ENCODE peak calls at places on chromosomes 3 and 15, in seven cellular contexts. One of them, this sample, is unnamed. For H3K27me3, the result is how much of the 10 kb centered on the place peaks cover.

GRCh38 chr15:75947117-75947516 is 43.4 kb downstream of the FBXO22 start:
- DNase-seq in SJCRH30: no peak
- DNase-seq in small intestine: no peak
- DNase-seq in upper lobe of right lung: no peak
- DNase-seq in aorta: no peak
- DNase-seq in H1: no peak
- DNase-seq in neuronal stem cell: no peak
- DNase-seq in this sample: no peak

GRCh38 chr3:182713743-182714517 is 79.4 kb upstream of the ATP11B start:
- DNase-seq in SJCRH30: peak
- DNase-seq in small intestine: peak
- DNase-seq in upper lobe of right lung: no peak
- DNase-seq in aorta: no peak
- DNase-seq in H1: no peak
- DNase-seq in neuronal stem cell: no peak
- DNase-seq in this sample: no peak

GRCh38 chr3:38140326-38141172 is 2.1 kb downstream of the MYD88 start:
- DNase-seq in SJCRH30: no peak
- DNase-seq in small intestine: no peak
- DNase-seq in upper lobe of right lung: peak
- DNase-seq in aorta: no peak
- DNase-seq in H1: peak
- DNase-seq in neuronal stem cell: no peak
- DNase-seq in this sample: no peak

GRCh38 chr15:33200903-33201302 is 6.4 kb upstream of the FMN1 start:
- DNase-seq in SJCRH30: peak
- DNase-seq in small intestine: no peak
- DNase-seq in upper lobe of right lung: no peak
- DNase-seq in aorta: no peak
- DNase-seq in H1: no peak
- DNase-seq in neuronal stem cell: no peak
- DNase-seq in this sample: no peak

GRCh38 chr3:130820976-130821375 is 72.9 kb upstream of the ATP2C1 start:
- DNase-seq in SJCRH30: peak
- DNase-seq in small intestine: peak
- DNase-seq in upper lobe of right lung: no peak
- DNase-seq in aorta: no peak
- DNase-seq in H1: no peak
- DNase-seq in neuronal stem cell: no peak
- DNase-seq in this sample: no peak

GRCh38 chr15:68640791-68641331 is 62.1 kb downstream of the CORO2B start:
- DNase-seq in SJCRH30: no peak
- DNase-seq in small intestine: no peak
- DNase-seq in upper lobe of right lung: peak
- DNase-seq in aorta: no peak
- DNase-seq in H1: no peak
- DNase-seq in neuronal stem cell: no peak
- DNase-seq in this sample: no peak

GRCh38 chr3:139611540-139611939 is 66.2 kb downstream of the NMNAT3 start:
- DNase-seq in SJCRH30: peak
- DNase-seq in small intestine: no peak
- DNase-seq in upper lobe of right lung: no peak
- DNase-seq in aorta: no peak
- DNase-seq in H1: no peak
- DNase-seq in neuronal stem cell: no peak
- DNase-seq in this sample: no peak

GRCh38 chr3:81270603-81271371 is 490.7 kb downstream of the GBE1 start:
- DNase-seq in SJCRH30: no peak
- DNase-seq in small intestine: no peak
- DNase-seq in upper lobe of right lung: no peak
- DNase-seq in aorta: no peak
- DNase-seq in H1: no peak
- DNase-seq in neuronal stem cell: no peak
- DNase-seq in this sample: no peak

GRCh38 chr15:91867581-91868026 is 14.1 kb downstream of the SLCO3A1 start:
- DNase-seq in SJCRH30: no peak
- DNase-seq in small intestine: no peak
- DNase-seq in upper lobe of right lung: peak
- DNase-seq in aorta: peak
- DNase-seq in H1: no peak
- DNase-seq in neuronal stem cell: no peak
- DNase-seq in this sample: no peak

GRCh38 chr3:184383033-184383740 is 3.3 kb downstream of the CHRD start:
- DNase-seq in SJCRH30: no peak
- DNase-seq in small intestine: no peak
- DNase-seq in upper lobe of right lung: no peak
- DNase-seq in aorta: peak
- DNase-seq in H1: no peak
- DNase-seq in neuronal stem cell: no peak
- DNase-seq in this sample: no peak

GRCh38 chr15:89091667-89092220 is 3.5 kb downstream of the ABHD2 start:
- DNase-seq in SJCRH30: no peak
- DNase-seq in small intestine: no peak
- DNase-seq in upper lobe of right lung: no peak
- DNase-seq in aorta: no peak
- DNase-seq in H1: no peak
- DNase-seq in neuronal stem cell: no peak
- DNase-seq in this sample: no peak

GRCh38 chr15:80951941-80952340 is 37.7 kb downstream of the MESD start:
- DNase-seq in SJCRH30: no peak
- DNase-seq in small intestine: no peak
- DNase-seq in upper lobe of right lung: no peak
- DNase-seq in aorta: no peak
- DNase-seq in H1: no peak
- DNase-seq in neuronal stem cell: no peak
- DNase-seq in this sample: no peak

GRCh38 chr15:26460165-26460564 is 312.7 kb downstream of the GABRB3 start:
- DNase-seq in SJCRH30: no peak
- DNase-seq in small intestine: no peak
- DNase-seq in upper lobe of right lung: no peak
- DNase-seq in aorta: no peak
- DNase-seq in H1: no peak
- DNase-seq in neuronal stem cell: no peak
- DNase-seq in this sample: no peak
- H3K4me3 ChIP-seq in SJCRH30: no peak
- H3K4me3 ChIP-seq in small intestine: no peak
- H3K4me3 ChIP-seq in upper lobe of right lung: no peak
- H3K4me3 ChIP-seq in aorta: no peak
- H3K4me3 ChIP-seq in H1: no peak
- H3K4me3 ChIP-seq in neuronal stem cell: no peak
- H3K4me3 ChIP-seq in this sample: no peak

DNA sequence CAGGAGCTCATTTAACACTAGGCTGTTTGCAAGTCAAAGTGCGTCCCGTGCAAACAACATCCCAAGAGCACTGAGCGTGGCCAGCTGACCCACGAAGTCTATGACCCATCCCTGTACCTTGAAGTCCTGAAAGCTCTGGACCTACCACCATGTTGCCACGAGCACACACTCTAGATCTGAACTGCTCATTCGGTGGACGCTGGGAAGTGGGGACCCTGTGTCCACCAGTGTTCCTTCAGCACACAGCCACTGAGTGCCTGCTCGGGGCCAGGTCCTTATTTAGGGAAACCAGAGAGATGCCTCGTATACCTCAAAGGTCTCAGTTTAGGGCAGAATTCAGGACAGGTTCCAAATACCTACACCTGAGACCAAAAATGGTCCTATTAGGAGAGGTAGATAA is 236.9 kb downstream of the XXYLT1 start:
- DNase-seq in SJCRH30: no peak
- DNase-seq in small intestine: peak
- DNase-seq in upper lobe of right lung: peak
- DNase-seq in aorta: no peak
- DNase-seq in H1: no peak
- DNase-seq in neuronal stem cell: no peak
- DNase-seq in this sample: no peak
- H3K27ac ChIP-seq in SJCRH30: no peak
- H3K27ac ChIP-seq in small intestine: peak
- H3K27ac ChIP-seq in upper lobe of right lung: no peak
- H3K27ac ChIP-seq in aorta: no peak
- H3K27ac ChIP-seq in H1: no peak
- H3K27ac ChIP-seq in neuronal stem cell: no peak
- H3K27ac ChIP-seq in this sample: no peak

GRCh38 chr3:128427872-128428822 is 38.5 kb downstream of the DNAJB8 start:
- DNase-seq in SJCRH30: no peak
- DNase-seq in small intestine: no peak
- DNase-seq in upper lobe of right lung: no peak
- DNase-seq in aorta: no peak
- DNase-seq in H1: no peak
- DNase-seq in neuronal stem cell: no peak
- DNase-seq in this sample: no peak

GRCh38 chr3:128430731-128431130 is 36.0 kb downstream of the DNAJB8 start:
- DNase-seq in SJCRH30: no peak
- DNase-seq in small intestine: no peak
- DNase-seq in upper lobe of right lung: no peak
- DNase-seq in aorta: no peak
- DNase-seq in H1: no peak
- DNase-seq in neuronal stem cell: no peak
- DNase-seq in this sample: no peak

GRCh38 chr3:128430276-128430675 is 36.4 kb downstream of the DNAJB8 start:
- DNase-seq in SJCRH30: no peak
- DNase-seq in small intestine: no peak
- DNase-seq in upper lobe of right lung: no peak
- DNase-seq in aorta: no peak
- DNase-seq in H1: no peak
- DNase-seq in neuronal stem cell: no peak
- DNase-seq in this sample: no peak

GRCh38 chr3:128429275-128429674 is 37.4 kb downstream of the DNAJB8 start:
- DNase-seq in SJCRH30: no peak
- DNase-seq in small intestine: no peak
- DNase-seq in upper lobe of right lung: no peak
- DNase-seq in aorta: no peak
- DNase-seq in H1: no peak
- DNase-seq in neuronal stem cell: no peak
- DNase-seq in this sample: no peak

GRCh38 chr3:128429751-128430150 is 36.9 kb downstream of the DNAJB8 start:
- DNase-seq in SJCRH30: no peak
- DNase-seq in small intestine: no peak
- DNase-seq in upper lobe of right lung: no peak
- DNase-seq in aorta: no peak
- DNase-seq in H1: no peak
- DNase-seq in neuronal stem cell: no peak
- DNase-seq in this sample: no peak
- H3K27me3 ChIP-seq in SJCRH30: under half
- H3K27me3 ChIP-seq in small intestine: under half
- H3K27me3 ChIP-seq in upper lobe of right lung: under half
- H3K27me3 ChIP-seq in aorta: under half
- H3K27me3 ChIP-seq in H1: under half
- H3K27me3 ChIP-seq in neuronal stem cell: half or more
- H3K27me3 ChIP-seq in this sample: under half

DNA sequence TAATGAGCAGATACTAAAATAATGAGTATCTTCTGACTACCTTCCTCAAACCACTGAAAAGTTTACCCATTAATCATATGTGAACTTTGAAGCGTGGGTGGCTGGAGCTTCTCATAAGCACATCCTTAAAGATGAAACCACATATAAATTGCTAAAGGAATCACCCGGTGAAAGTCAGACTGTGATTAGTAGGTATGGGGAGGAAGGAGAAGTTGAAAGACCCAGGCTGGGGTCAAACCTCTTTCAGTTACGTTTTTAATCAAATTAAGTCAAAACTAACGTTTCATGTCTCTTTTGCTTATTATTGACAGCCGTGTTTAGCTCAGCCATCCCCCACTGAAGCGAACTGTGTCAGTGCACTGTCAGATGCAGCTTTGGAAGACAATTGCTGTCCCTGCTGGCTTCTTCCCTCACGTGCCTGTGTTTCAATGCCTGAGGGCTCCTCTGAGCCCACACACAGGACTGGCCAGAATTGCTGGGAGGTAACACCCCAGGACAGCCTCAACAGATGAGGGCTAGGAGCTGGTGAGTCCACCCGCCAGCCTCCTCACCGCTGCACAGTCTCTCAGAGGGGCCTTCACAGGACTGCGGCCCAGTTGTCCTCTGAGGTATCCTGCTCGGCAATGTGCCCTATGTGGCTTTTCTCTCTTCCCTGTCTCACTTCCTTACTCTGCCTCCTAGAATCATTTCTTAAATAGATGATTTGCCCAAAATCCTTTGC is 29.3 kb upstream of the SH3BP5 start:
- DNase-seq in SJCRH30: peak
- DNase-seq in small intestine: no peak
- DNase-seq in upper lobe of right lung: no peak
- DNase-seq in aorta: no peak
- DNase-seq in H1: no peak
- DNase-seq in neuronal stem cell: peak
- DNase-seq in this sample: peak
- H3K4me3 ChIP-seq in SJCRH30: no peak
- H3K4me3 ChIP-seq in small intestine: no peak
- H3K4me3 ChIP-seq in upper lobe of right lung: no peak
- H3K4me3 ChIP-seq in aorta: no peak
- H3K4me3 ChIP-seq in H1: no peak
- H3K4me3 ChIP-seq in neuronal stem cell: no peak
- H3K4me3 ChIP-seq in this sample: peak

GRCh38 chr3:49966233-49966942 is 26.4 kb downstream of the RBM6 start:
- DNase-seq in SJCRH30: no peak
- DNase-seq in small intestine: no peak
- DNase-seq in upper lobe of right lung: no peak
- DNase-seq in aorta: no peak
- DNase-seq in H1: no peak
- DNase-seq in neuronal stem cell: no peak
- DNase-seq in this sample: no peak
- H3K27ac ChIP-seq in SJCRH30: no peak
- H3K27ac ChIP-seq in small intestine: no peak
- H3K27ac ChIP-seq in upper lobe of right lung: no peak
- H3K27ac ChIP-seq in aorta: no peak
- H3K27ac ChIP-seq in H1: no peak
- H3K27ac ChIP-seq in neuronal stem cell: no peak
- H3K27ac ChIP-seq in this sample: no peak

GRCh38 chr3:194310516-194310915 is 40.6 kb downstream of the CPN2 start:
- DNase-seq in SJCRH30: no peak
- DNase-seq in small intestine: no peak
- DNase-seq in upper lobe of right lung: peak
- DNase-seq in aorta: peak
- DNase-seq in H1: no peak
- DNase-seq in neuronal stem cell: no peak
- DNase-seq in this sample: no peak
- H3K27me3 ChIP-seq in SJCRH30: under half
- H3K27me3 ChIP-seq in small intestine: under half
- H3K27me3 ChIP-seq in upper lobe of right lung: under half
- H3K27me3 ChIP-seq in aorta: under half
- H3K27me3 ChIP-seq in H1: under half
- H3K27me3 ChIP-seq in neuronal stem cell: under half
- H3K27me3 ChIP-seq in this sample: under half

GRCh38 chr3:133547432-133548041 is 25.9 kb upstream of the CDV3 start:
- DNase-seq in SJCRH30: peak
- DNase-seq in small intestine: no peak
- DNase-seq in upper lobe of right lung: peak
- DNase-seq in aorta: no peak
- DNase-seq in H1: no peak
- DNase-seq in neuronal stem cell: no peak
- DNase-seq in this sample: no peak
- H3K4me3 ChIP-seq in SJCRH30: no peak
- H3K4me3 ChIP-seq in small intestine: no peak
- H3K4me3 ChIP-seq in upper lobe of right lung: no peak
- H3K4me3 ChIP-seq in aorta: no peak
- H3K4me3 ChIP-seq in H1: no peak
- H3K4me3 ChIP-seq in neuronal stem cell: no peak
- H3K4me3 ChIP-seq in this sample: no peak

DNA sequence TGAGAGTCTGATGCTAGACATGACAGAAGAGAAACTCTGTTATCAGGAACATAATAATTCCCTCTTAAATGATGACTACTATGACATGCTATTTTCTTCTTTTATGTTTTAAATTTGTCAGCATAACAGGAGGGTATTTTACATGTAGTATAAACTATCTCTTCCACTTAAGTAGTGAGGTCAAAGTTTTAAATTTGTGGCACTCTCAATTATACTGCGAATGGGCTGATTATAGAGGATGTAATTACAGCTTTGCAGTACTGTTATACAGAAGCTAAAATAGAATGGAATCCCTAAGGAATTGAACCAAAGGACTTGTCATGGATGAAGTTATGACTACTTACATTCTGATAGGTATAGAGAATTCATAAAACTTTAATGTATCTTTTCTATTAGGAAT is 34.3 kb downstream of the CMSS1 start:
- DNase-seq in SJCRH30: no peak
- DNase-seq in small intestine: no peak
- DNase-seq in upper lobe of right lung: no peak
- DNase-seq in aorta: no peak
- DNase-seq in H1: no peak
- DNase-seq in neuronal stem cell: no peak
- DNase-seq in this sample: no peak
- H3K27ac ChIP-seq in SJCRH30: no peak
- H3K27ac ChIP-seq in small intestine: no peak
- H3K27ac ChIP-seq in upper lobe of right lung: no peak
- H3K27ac ChIP-seq in aorta: no peak
- H3K27ac ChIP-seq in H1: no peak
- H3K27ac ChIP-seq in neuronal stem cell: no peak
- H3K27ac ChIP-seq in this sample: no peak